ENCODE peak calls at places on chromosome 17, in four cellular contexts. B, H, Z and V are unnamed samples.

GRCh38 chr17:59439261-59439660 is 107.8 kb downstream of the YPEL2 start:
- DNase-seq in B (no peak), H (no peak), Z (no peak), V (no peak)

GRCh38 chr17:80866050-80866793 is 125.4 kb upstream of the CHMP6 start:
- DNase-seq in B (peak), H (no peak), Z (peak), V (peak)

GRCh38 chr17:72119963-72120877 is 600 bp upstream of the SOX9 start:
- DNase-seq in B (peak), H (no peak), Z (peak), V (peak)

GRCh38 chr17:57694051-57694450 is 51.0 kb downstream of the CCDC182 start:
- DNase-seq in B (no peak), H (no peak), Z (no peak), V (no peak)

GRCh38 chr17:36016555-36016954 is 1.2 kb downstream of the CCL23 start:
- DNase-seq in B (no peak), H (no peak), Z (no peak), V (no peak)

GRCh38 chr17:45394913-45395568 is 37.6 kb downstream of the ARHGAP27 start:
- DNase-seq in B (peak), H (no peak), Z (no peak), V (peak)

GRCh38 chr17:78697122-78697845 is 84.8 kb downstream of the CYTH1 start:
- DNase-seq in B (no peak), H (no peak), Z (no peak), V (peak)

GRCh38 chr17:19766421-19767270 is 18.5 kb upstream of the ALDH3A1 start:
- DNase-seq in B (peak), H (no peak), Z (peak), V (peak)

GRCh38 chr17:67718325-67718941 is 697 bp downstream of the NOL11 start:
- DNase-seq in B (peak), H (no peak), Z (no peak), V (peak)

GRCh38 chr17:64343833-64344637 is 46.6 kb downstream of the PECAM1 start:
- DNase-seq in B (peak), H (no peak), Z (no peak), V (peak)

GRCh38 chr17:58089111-58089510 is 5.9 kb downstream of the DYNLL2 start:
- DNase-seq in B (no peak), H (no peak), Z (no peak), V (no peak)

GRCh38 chr17:36849871-36850348 is 87.4 kb upstream of the LHX1 start:
- DNase-seq in B (no peak), H (no peak), Z (no peak), V (peak)

GRCh38 chr17:57868007-57868774 is 18.3 kb upstream of the MRPS23 start:
- DNase-seq in B (peak), H (peak), Z (no peak), V (peak)

GRCh38 chr17:19397556-19398041 is 10.6 kb upstream of the MFAP4 start:
- DNase-seq in B (no peak), H (no peak), Z (no peak), V (no peak)

GRCh38 chr17:41251261-41251660 is 1.8 kb downstream of the KRTAP9-4 start:
- DNase-seq in B (no peak), H (no peak), Z (no peak), V (no peak)

GRCh38 chr17:41511716-41512115 is 6.3 kb upstream of the KRT13 start:
- DNase-seq in B (no peak), H (no peak), Z (no peak), V (no peak)

GRCh38 chr17:79011451-79012147 is 2.0 kb upstream of the CANT1 start:
- DNase-seq in B (no peak), H (no peak), Z (no peak), V (peak)

DNA sequence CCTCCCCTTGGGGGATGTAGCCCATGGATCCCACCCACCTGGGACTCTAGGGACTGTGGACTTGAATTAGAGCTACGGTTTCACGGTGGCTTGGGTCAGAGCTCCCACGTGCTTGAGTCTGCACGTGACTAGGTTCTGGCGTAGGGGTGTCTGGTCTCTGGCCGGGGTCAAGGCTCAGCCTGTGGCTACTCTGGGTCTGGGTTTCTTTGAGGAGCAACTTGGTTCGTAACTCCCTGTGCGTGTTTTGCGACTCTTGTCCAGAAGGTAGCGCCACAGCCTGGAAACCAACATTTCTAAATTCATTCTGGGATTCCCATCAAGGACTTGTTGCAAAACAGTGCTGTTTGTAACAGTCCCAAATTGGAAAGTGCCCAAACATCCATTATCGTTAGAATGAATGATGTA is 462 bp upstream of the GGT6 start:
- DNase-seq in B (no peak), H (no peak), Z (no peak), V (peak)
- TF ChIP-seq CTCF in B (no peak), H (no peak), Z (no peak), V (no peak)

GRCh38 chr17:15457723-15458094 is 9.7 kb downstream of the CDRT4 start:
- DNase-seq in B (peak), H (no peak), Z (no peak), V (no peak)
- H3K4me3 ChIP-seq in B (no peak), H (no peak), Z (no peak), V (no peak)

DNA sequence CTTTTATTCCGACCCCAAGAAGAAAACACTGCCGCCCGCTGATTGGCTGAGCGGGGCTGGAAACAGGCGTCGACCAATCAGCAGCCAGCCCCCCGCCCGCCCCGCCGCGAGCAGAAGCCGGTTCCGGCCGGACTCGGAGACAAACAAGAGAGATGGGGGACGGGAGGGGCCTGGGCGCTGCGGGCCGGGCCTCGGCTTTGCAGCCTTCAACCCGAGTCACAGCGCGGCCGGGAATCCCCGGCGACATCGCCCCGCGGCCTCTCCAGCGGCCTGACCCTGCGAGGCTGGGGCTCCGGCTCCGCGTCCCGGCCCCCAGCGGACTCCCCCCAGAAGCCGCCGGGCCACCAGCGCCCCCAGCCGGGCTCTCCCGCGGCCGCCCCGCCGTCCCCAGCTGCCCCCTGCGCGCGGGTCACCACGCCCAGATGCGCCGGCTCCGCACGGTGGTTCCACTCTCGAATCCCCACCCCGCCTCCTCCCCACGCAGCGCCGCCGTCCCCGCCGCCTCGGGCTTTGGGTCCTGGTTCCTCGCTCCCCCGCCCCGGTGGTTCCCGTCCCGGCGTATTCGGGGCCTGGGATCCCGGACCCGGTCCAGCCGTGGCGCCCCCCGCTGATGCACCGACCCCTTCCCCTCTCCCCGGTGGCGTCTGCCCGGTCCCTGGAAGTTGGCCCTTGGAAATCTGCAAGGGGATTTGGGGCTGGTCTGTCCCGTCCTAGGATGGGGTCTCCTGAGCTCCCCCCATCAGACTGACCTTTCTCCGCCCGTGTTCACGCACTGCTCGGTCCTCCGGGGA is 417 bp upstream of the SLC43A2 start:
- DNase-seq in B (peak), H (peak), Z (peak), V (peak)
- TF ChIP-seq CTCF in B (peak), H (peak), Z (peak), V (no peak)

DNA sequence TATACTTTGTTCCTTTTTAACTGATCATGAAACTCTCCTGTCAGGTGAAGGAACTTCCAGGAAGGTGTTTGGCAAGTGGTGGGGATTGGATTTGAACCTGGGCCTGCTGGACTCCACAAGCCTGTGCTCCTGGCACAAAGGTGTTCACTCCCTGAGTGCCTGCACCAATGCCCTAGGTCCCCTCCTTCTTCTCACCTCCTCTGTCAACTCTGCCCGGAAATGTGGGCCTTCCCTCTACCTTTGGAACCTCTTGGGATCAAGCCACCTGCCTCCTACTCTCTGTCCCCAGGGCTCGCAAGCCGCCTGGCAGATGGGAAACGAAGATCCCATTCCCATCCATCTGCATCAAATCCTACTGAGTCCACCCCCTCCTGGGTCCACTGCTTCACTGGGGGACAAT is 40.0 kb downstream of the RTN4RL1 start:
- DNase-seq in B (no peak), H (no peak), Z (no peak), V (no peak)
- H3K4me3 ChIP-seq in B (no peak), H (no peak), Z (no peak), V (no peak)

DNA sequence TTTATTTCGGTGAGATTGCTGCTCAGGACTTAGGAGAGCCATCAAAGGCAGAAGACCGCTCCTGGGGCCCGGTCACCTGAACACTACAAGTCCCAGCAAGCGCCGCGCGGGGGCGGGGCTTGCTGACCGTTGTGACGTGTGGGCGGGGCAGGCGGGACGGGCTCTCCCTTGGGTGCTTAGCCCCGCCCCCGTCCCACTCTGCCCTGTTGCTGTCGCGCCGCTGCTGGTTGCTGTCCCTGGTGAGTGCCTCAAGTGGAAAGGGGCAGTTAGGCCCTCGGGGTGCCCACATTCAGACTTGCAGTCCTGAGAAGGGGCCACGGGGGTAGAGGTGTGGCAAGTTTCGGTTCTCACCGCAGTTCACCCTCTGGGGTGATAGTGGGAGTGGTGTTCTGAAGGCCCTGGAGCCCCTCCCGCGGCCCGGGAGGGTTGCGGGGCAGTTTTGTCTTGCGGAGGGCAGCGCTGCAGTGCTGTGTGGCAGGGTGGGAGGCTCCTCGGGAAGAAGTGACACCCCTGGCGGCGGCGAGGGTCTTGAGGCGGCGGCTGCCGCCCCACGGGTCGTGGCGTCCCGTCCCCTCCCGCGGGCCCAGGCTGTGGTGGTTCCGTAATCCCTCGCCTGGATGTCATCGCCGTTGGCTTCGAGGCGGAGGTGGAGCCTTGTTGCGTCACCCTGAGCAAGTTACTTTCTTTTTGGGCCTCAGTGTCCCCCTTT is at the start of gene CALCOCO2:
- DNase-seq in B (peak), H (peak), Z (peak), V (peak)
- TF ChIP-seq CTCF in B (peak), H (no peak), Z (peak), V (no peak)

GRCh38 chr17:28900986-28901726 is 1.7 kb downstream of the DHRS13 start:
- DNase-seq in B (no peak), H (no peak), Z (no peak), V (no peak)
- H3K4me3 ChIP-seq in B (no peak), H (no peak), Z (no peak), V (no peak)

DNA sequence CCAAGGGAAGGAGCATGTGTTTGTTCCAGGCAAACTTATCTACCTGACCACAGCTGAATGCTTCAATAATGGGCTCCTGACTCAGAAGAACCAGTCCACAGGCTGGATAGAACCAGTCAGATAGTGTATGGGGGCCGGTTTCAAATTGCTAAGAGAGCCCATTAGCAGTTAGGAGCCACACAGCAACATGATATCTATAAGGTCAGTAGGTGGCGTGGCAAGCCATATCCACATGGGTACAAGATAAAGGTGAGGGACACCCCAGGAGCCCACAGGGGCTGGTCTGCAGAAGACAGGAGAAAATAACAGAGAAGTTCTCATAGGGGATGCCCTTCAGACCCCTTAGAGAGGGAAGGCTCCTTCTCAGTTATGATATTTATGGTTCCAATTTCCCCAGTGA is 31.6 kb upstream of the CDRT15 start:
- DNase-seq in B (no peak), H (no peak), Z (no peak), V (no peak)
- TF ChIP-seq CTCF in B (no peak), H (no peak), Z (no peak), V (no peak)

GRCh38 chr17:902463-902862 is 77.1 kb downstream of the NXN start:
- DNase-seq in B (no peak), H (no peak), Z (no peak), V (no peak)

GRCh38 chr17:900336-900735 is 79.2 kb downstream of the NXN start:
- DNase-seq in B (no peak), H (no peak), Z (no peak), V (peak)

GRCh38 chr17:896439-896838 is 83.1 kb downstream of the NXN start:
- DNase-seq in B (no peak), H (no peak), Z (no peak), V (no peak)

GRCh38 chr17:897970-898619 is 81.5 kb downstream of the NXN start:
- DNase-seq in B (no peak), H (no peak), Z (no peak), V (no peak)

DNA sequence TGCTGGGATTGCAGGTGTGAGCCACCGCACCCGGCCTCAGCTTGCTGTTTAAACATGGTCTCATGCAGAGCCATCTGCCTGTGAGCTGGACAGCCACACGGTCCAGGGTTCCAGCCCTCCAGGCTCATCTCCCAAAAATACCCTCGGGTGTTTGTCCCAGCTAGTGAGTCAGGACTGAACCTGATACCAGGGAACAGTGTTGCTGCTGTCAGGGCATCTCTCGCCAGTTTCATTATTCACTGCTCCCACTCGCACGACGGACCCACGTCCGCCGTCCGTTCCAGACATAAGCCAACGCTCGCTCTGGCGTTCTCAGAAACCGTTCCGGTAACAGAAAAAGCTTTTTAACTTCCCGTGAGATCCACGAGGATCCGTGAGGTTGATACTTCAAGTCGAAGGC is 77.6 kb downstream of the NXN start:
- DNase-seq in B (no peak), H (no peak), Z (no peak), V (no peak)
- H3K4me3 ChIP-seq in B (no peak), H (no peak), Z (no peak), V (no peak)

GRCh38 chr17:75830168-75831031 is 13.8 kb downstream of the UNC13D start:
- DNase-seq in B (no peak), H (no peak), Z (no peak), V (no peak)
- TF ChIP-seq CTCF in B (peak), H (peak), Z (peak), V (peak)